ENCODE peak calls at places on chromosomes 16 and 17, in ten cellular contexts. J, F, G, K, Y, O, A, I, C and X are unnamed samples.

GRCh38 chr16:26649646-26650045 is 417.1 kb upstream of the C16orf82 start:
- DNase-seq in J (no peak), F (no peak), G (no peak), K (no peak), Y (no peak), O (no peak), A (no peak), I (no peak), C (no peak), X (no peak)

GRCh38 chr16:67417333-67418061 is 1.2 kb upstream of the ZDHHC1 start:
- DNase-seq in J (no peak), F (no peak), G (no peak), K (no peak), Y (no peak), O (no peak), A (no peak), I (no peak), C (no peak), X (no peak)

GRCh38 chr17:62617894-62618472 is 9.5 kb upstream of the MRC2 start:
- DNase-seq in J (no peak), F (no peak), G (no peak), K (peak; percentile 63), Y (peak; percentile 73), O (no peak), A (peak; percentile 78), I (no peak), C (no peak), X (peak; percentile 64)

GRCh38 chr16:81189100-81189664 is 49.3 kb upstream of the BCO1 start:
- DNase-seq in J (peak; percentile 91), F (peak; percentile 67), G (no peak), K (peak; percentile 78), Y (no peak), O (no peak), A (peak; percentile 56), I (peak; percentile 66), C (peak; percentile 71), X (peak; percentile 83)

GRCh38 chr16:16120044-16120381 is 103.3 kb downstream of the ABCC6 start:
- DNase-seq in J (no peak), F (no peak), G (no peak), K (no peak), Y (no peak), O (no peak), A (no peak), I (peak; percentile 63), C (no peak), X (no peak)

GRCh38 chr17:49913226-49914095 is 55.5 kb upstream of the DLX4 start:
- DNase-seq in J (no peak), F (no peak), G (no peak), K (peak; percentile 86), Y (no peak), O (no peak), A (peak; percentile 28), I (no peak), C (no peak), X (no peak)

GRCh38 chr17:81026266-81027036 is 8.5 kb upstream of the BAIAP2 start:
- DNase-seq in J (peak; percentile 74), F (no peak), G (no peak), K (no peak), Y (no peak), O (no peak), A (no peak), I (no peak), C (no peak), X (no peak)

GRCh38 chr17:56756536-56756935 is 77.2 kb downstream of the C17orf67 start:
- DNase-seq in J (no peak), F (no peak), G (no peak), K (peak; percentile 87), Y (peak; percentile 24), O (no peak), A (peak; percentile 96), I (no peak), C (no peak), X (no peak)

GRCh38 chr17:28326114-28326513 is 7.1 kb downstream of the TMEM97 start:
- DNase-seq in J (peak; percentile 9), F (no peak), G (no peak), K (no peak), Y (no peak), O (no peak), A (no peak), I (no peak), C (no peak), X (peak; percentile 13)

GRCh38 chr17:82901836-82902235 is 62.0 kb upstream of the ZNF750 start:
- DNase-seq in J (no peak), F (no peak), G (no peak), K (no peak), Y (no peak), O (no peak), A (no peak), I (no peak), C (no peak), X (no peak)

GRCh38 chr17:28576758-28577465 is at the start of gene ALDOC:
- DNase-seq in J (peak; percentile 97), F (peak; percentile 95), G (peak; percentile 99), K (peak; percentile 90), Y (peak; percentile 86), O (peak; percentile 99), A (peak; percentile 90), I (peak; percentile 99), C (peak; percentile 97), X (peak; percentile 95)

GRCh38 chr17:56592487-56593072 is 919 bp upstream of the NOG start:
- DNase-seq in J (no peak), F (peak; percentile 46), G (peak; percentile 63), K (peak; percentile 20), Y (peak; percentile 11), O (peak; percentile 87), A (peak; percentile 48), I (peak; percentile 36), C (peak; percentile 40), X (no peak)

GRCh38 chr16:24036614-24037013 is 200.8 kb downstream of the PRKCB start:
- DNase-seq in J (no peak), F (peak; percentile 23), G (peak; percentile 17), K (peak; percentile 44), Y (peak; percentile 46), O (peak; percentile 63), A (peak; percentile 40), I (peak; percentile 48), C (peak; percentile 32), X (no peak)

GRCh38 chr17:67491009-67491677 is 114.1 kb downstream of the PITPNC1 start:
- DNase-seq in J (peak; percentile 98), F (peak; percentile 88), G (no peak), K (peak; percentile 100), Y (peak; percentile 19), O (peak; percentile 23), A (peak; percentile 100), I (peak; percentile 51), C (peak; percentile 63), X (peak; percentile 82)

GRCh38 chr17:65515959-65516948 is 45.2 kb downstream of the AXIN2 start:
- DNase-seq in J (peak; percentile 43), F (no peak), G (no peak), K (no peak), Y (peak; percentile 99), O (peak; percentile 35), A (peak; percentile 88), I (no peak), C (peak; percentile 63), X (no peak)

GRCh38 chr16:4693956-4694663 is 748 bp downstream of the NUDT16L1 start:
- DNase-seq in J (peak; percentile 81), F (no peak), G (peak; percentile 55), K (peak; percentile 70), Y (no peak), O (peak; percentile 72), A (peak; percentile 46), I (peak; percentile 60), C (no peak), X (no peak)

GRCh38 chr16:26740771-26741170 is 326.0 kb upstream of the C16orf82 start:
- DNase-seq in J (no peak), F (no peak), G (no peak), K (no peak), Y (no peak), O (no peak), A (no peak), I (no peak), C (no peak), X (no peak)

GRCh38 chr16:27724491-27724878 is 174.5 kb downstream of the KATNIP start:
- DNase-seq in J (no peak), F (no peak), G (no peak), K (no peak), Y (no peak), O (no peak), A (peak; percentile 50), I (peak; percentile 50), C (no peak), X (no peak)

GRCh38 chr17:57889892-57890856 is 40.3 kb upstream of the MRPS23 start:
- DNase-seq in J (peak; percentile 97), F (peak; percentile 87), G (no peak), K (peak; percentile 81), Y (no peak), O (no peak), A (peak; percentile 94), I (peak; percentile 65), C (peak; percentile 80), X (peak; percentile 95)

GRCh38 chr17:76688165-76688622 is 22.6 kb downstream of the MXRA7 start:
- DNase-seq in J (peak; percentile 75), F (no peak), G (no peak), K (no peak), Y (no peak), O (no peak), A (no peak), I (no peak), C (no peak), X (no peak)
- TF ChIP-seq CTCF in J (no peak), F (no peak), G (no peak), K (no peak), Y (peak; percentile 68), O (no peak), A (no peak), I (no peak), C (no peak), X (no peak)

GRCh38 chr16:6714510-6714909 is 618.1 kb upstream of the RBFOX1 start:
- DNase-seq in J (no peak), F (no peak), G (no peak), K (no peak), Y (no peak), O (no peak), A (no peak), I (no peak), C (no peak), X (no peak)
- TF ChIP-seq CTCF in J (no peak), F (no peak), G (no peak), K (no peak), Y (no peak), O (no peak), A (no peak), I (no peak), C (no peak), X (no peak)

DNA sequence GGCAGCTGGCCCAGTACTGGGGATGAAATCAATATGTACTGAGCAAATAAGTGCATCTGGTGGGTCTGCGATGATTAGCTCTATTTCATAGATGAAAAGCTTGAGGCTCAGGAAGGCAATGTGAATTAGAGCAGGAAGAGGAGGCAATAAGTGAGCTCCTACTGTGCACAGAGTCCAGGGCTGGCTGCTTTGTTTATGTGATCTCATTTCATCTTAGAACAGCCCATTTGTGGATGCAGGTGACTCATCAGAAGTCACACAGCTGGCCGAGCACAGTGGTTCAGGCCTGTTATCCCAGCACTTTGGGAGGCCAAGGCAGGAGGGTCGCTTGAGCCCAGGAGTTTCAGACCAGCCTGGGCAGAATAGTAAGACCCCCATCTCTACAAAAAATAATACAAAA is 7.1 kb downstream of the TMEM114 start:
- DNase-seq in J (no peak), F (no peak), G (no peak), K (peak; percentile 65), Y (no peak), O (no peak), A (peak; percentile 3), I (no peak), C (no peak), X (no peak)
- TF ChIP-seq CTCF in J (no peak), F (no peak), G (no peak), K (no peak), Y (no peak), O (no peak), A (no peak), I (no peak), C (no peak), X (no peak)

GRCh38 chr17:39576187-39576586 is 31.5 kb downstream of the NEUROD2 start:
- DNase-seq in J (no peak), F (no peak), G (no peak), K (no peak), Y (peak; percentile 35), O (peak; percentile 47), A (peak; percentile 6), I (no peak), C (no peak), X (no peak)
- TF ChIP-seq CTCF in J (no peak), F (no peak), G (peak; percentile 25), K (peak; percentile 28), Y (peak; percentile 53), O (peak; percentile 66), A (peak; percentile 55), I (no peak), C (no peak), X (no peak)